ENCODE peak calls at places on chromosome 12, in nine cellular contexts. O is HepG2, E is A549, F is Panc1, B is SK-N-SH, S is HCT116, D is GM12878, N is GM23338, K is K562. G is an unnamed sample.

GRCh38 chr12:105835505-105835904 is 303.2 kb downstream of the NUAK1 start:
- DNase-seq in O (no peak), E (no peak), F (no peak), B (no peak), S (no peak), D (no peak), N (no peak), K (no peak), G (peak)

GRCh38 chr12:95763809-95764253 is 26.7 kb downstream of the NTN4 start:
- DNase-seq in O (peak), E (peak), F (peak), B (no peak), S (peak), D (no peak), N (no peak), K (no peak), G (no peak)

GRCh38 chr12:104632724-104633181 is 176.0 kb downstream of the CHST11 start:
- DNase-seq in O (no peak), E (no peak), F (no peak), B (no peak), S (no peak), D (no peak), N (no peak), K (no peak), G (no peak)

GRCh38 chr12:92055877-92056276 is 89.8 kb downstream of the BTG1 start:
- DNase-seq in O (no peak), E (no peak), F (no peak), B (no peak), S (no peak), D (no peak), N (no peak), K (peak), G (no peak)

GRCh38 chr12:129076466-129077325 is 223.4 kb downstream of the GLT1D1 start:
- DNase-seq in O (no peak), E (no peak), F (no peak), B (no peak), S (no peak), D (no peak), N (no peak), K (no peak), G (no peak)

GRCh38 chr12:58803893-58804292 is 116.4 kb downstream of the LRIG3 start:
- DNase-seq in O (no peak), E (no peak), F (no peak), B (no peak), S (no peak), D (no peak), N (no peak), K (no peak), G (no peak)

GRCh38 chr12:92133166-92133565 is 12.5 kb downstream of the BTG1 start:
- DNase-seq in O (no peak), E (no peak), F (no peak), B (no peak), S (no peak), D (no peak), N (no peak), K (no peak), G (no peak)

GRCh38 chr12:2783936-2784600 is 10.7 kb upstream of the FKBP4 start:
- DNase-seq in O (peak), E (peak), F (peak), B (peak), S (peak), D (no peak), N (peak), K (peak), G (no peak)

GRCh38 chr12:93829073-93829472 is 151.9 kb downstream of the CRADD start:
- DNase-seq in O (no peak), E (no peak), F (no peak), B (no peak), S (no peak), D (no peak), N (no peak), K (no peak), G (no peak)

GRCh38 chr12:6708968-6709394 is 8.4 kb upstream of the PIANP start:
- DNase-seq in O (no peak), E (no peak), F (no peak), B (no peak), S (no peak), D (no peak), N (no peak), K (no peak), G (no peak)

GRCh38 chr12:116293687-116294463 is 16.4 kb upstream of the MED13L start:
- DNase-seq in O (no peak), E (no peak), F (no peak), B (no peak), S (no peak), D (no peak), N (no peak), K (no peak), G (no peak)

GRCh38 chr12:48965447-48965846 is 6.1 kb downstream of the WNT10B start:
- DNase-seq in O (no peak), E (no peak), F (no peak), B (peak), S (no peak), D (no peak), N (peak), K (no peak), G (no peak)

GRCh38 chr12:67991158-67991557 is 1.9 kb downstream of the IFNG-AS1 start:
- DNase-seq in O (no peak), E (no peak), F (no peak), B (no peak), S (no peak), D (no peak), N (no peak), K (no peak), G (no peak)

GRCh38 chr12:94262228-94263010 is 114.0 kb downstream of the PLXNC1 start:
- DNase-seq in O (no peak), E (peak), F (no peak), B (peak), S (peak), D (no peak), N (no peak), K (peak), G (no peak)

GRCh38 chr12:112792743-112793142 is 1.2 kb downstream of the RPH3A start:
- DNase-seq in O (no peak), E (no peak), F (no peak), B (peak), S (no peak), D (no peak), N (no peak), K (no peak), G (no peak)

GRCh38 chr12:67355428-67356385 is 86.5 kb downstream of the CAND1 start:
- DNase-seq in O (peak), E (no peak), F (peak), B (peak), S (peak), D (peak), N (peak), K (peak), G (no peak)

GRCh38 chr12:57965766-57966165 is 24.4 kb downstream of the ATP23 start:
- DNase-seq in O (peak), E (no peak), F (no peak), B (no peak), S (no peak), D (no peak), N (no peak), K (no peak), G (no peak)

DNA sequence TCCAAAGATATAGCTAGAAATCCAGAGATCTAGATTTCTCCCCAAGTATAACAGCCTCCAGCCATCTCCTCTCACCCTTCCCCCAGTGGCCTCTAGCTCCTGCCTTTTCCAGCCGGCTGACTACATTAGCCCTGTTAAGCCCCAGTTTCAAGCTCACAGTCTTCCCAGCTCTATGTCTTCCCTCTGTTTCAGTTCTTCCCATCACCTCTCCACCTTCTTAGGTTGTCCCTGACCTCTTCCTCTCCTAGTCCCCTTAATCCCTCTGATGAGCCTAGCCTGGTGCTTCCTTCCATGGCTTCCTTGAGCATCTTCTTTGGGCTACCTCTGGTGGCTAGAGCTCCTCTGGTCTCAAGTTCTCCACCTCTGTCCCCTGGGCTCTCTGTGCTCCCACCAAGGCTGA is 944 bp upstream of the GDF11 start:
- DNase-seq in O (no peak), E (no peak), F (no peak), B (no peak), S (no peak), D (no peak), N (no peak), K (no peak), G (no peak)
- H3K27ac ChIP-seq in O (no peak), E (no peak), F (no peak), B (no peak), S (no peak), D (no peak), N (no peak), K (no peak), G (no peak)

DNA sequence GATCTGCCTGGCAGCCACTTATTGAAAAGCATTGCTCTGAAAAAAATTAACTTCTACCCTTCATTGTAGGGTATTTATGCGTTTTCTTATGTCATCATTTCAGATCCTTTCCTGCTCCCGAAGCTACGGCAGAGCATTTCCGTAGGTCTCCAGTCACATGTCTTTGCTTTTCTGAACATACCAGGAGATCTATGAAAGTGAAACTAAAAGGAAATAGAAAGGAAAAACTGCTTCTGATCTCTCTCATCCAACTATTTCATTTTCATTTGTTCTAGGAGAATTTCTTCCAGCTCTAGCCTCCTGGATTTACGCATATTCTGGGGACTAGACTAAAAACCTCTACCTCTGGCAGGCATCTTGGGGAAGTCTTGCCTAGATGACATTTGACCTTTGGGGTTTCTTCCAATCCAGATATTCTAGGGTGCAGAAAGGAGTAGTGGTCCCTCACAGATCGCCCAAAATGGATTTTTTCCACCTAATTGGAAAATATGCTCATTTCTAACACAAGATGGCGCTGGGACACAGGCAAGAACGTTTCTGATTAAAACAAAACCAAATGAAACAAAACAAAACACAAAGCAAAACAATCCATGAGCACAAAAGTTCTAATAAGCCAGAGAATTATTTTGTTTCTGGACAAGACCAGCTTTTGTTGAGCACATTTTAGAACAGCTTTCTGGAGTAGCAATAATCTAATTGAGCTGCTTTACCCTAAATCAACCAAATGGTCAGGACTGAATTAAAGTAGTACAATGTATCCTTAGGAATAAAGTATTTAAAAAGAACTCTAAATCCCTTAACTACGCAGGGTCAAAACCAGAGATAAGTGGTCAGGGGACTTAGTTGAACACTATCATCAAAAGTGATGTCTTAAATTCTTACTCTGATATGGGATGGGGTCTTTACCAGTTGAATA is 12.2 kb upstream of the PARP11 start:
- DNase-seq in O (peak), E (peak), F (peak), B (peak), S (peak), D (no peak), N (peak), K (peak), G (peak)
- TF ChIP-seq REST in O (no peak), E (no peak), F (no peak), B (no peak), S (no peak), D (no peak), N (no peak), K (no peak), G (no peak)

DNA sequence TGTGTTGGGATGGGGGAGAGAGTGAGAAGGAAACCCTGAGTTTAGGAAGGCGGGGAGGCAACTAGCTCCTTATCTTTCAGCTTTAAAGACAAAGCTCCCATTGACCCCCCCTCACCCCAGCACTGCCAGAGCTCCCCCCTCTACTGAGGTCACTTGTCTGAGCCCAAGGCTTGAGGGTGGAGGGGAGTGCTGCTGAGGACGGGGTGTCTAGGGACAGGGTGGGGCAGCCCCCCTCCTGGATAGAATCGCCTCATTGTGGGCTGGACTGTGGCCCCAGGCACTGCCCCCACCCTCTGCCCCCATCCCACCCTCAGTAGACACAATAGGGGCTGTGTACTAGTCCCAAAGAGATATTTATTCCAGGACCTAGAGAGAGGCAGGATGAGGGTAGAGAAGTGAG is 3.0 kb downstream of the ERBB3 start:
- DNase-seq in O (peak), E (no peak), F (no peak), B (no peak), S (no peak), D (no peak), N (no peak), K (no peak), G (no peak)
- H3K27ac ChIP-seq in O (peak), E (no peak), F (no peak), B (no peak), S (no peak), D (no peak), N (no peak), K (no peak), G (no peak)

GRCh38 chr12:50545783-50546182 is 41.0 kb downstream of the DIP2B start:
- DNase-seq in O (no peak), E (no peak), F (no peak), B (no peak), S (no peak), D (no peak), N (no peak), K (no peak), G (no peak)
- TF ChIP-seq REST in O (no peak), E (no peak), F (no peak), B (no peak), S (no peak), D (no peak), N (no peak), K (no peak), G (no peak)

DNA sequence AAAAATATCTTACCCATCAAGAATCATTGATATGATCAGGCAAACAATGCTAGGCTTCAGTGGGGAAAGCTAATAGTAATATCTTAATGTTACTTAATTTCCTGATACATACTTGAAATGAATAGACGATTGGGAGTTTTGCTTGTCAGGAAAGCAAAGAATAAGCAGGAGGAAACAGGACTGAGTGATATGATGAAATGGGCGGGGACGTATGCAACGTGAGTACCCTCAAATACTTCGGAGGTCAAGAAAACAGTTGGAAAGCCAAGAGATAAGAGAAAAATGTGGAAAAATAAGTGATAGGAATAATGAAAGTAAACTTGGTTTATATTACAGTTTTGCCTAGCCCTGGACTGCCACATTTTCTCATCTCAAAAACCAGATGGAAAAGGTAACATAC is 49.2 kb downstream of the METTL25 start:
- DNase-seq in O (no peak), E (no peak), F (no peak), B (no peak), S (no peak), D (no peak), N (no peak), K (no peak), G (no peak)
- H3K27ac ChIP-seq in O (no peak), E (no peak), F (no peak), B (no peak), S (no peak), D (no peak), N (no peak), K (no peak), G (no peak)

DNA sequence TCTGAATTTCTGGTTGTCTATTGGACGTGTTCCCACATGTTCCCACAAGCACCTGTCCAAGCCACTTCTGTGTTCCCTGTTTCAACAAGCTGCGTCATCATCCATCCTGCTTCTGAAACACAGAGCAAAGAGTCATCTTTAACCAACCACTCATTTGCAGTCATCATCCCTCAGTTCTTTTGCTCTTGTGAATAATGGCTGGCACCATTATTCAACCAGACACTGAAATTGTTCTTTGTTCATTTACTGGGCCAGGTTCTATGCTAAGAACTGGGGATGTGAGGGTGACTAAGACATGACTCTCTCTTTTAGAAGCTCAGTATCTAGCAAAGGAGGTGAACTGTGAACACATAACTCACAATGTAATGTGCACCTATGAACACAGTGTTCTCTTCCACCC is 40.7 kb upstream of the ANO4 start:
- DNase-seq in O (no peak), E (no peak), F (no peak), B (no peak), S (no peak), D (no peak), N (no peak), K (no peak), G (no peak)
- TF ChIP-seq REST in O (no peak), E (no peak), F (no peak), B (no peak), S (no peak), D (no peak), N (no peak), K (no peak), G (no peak)

DNA sequence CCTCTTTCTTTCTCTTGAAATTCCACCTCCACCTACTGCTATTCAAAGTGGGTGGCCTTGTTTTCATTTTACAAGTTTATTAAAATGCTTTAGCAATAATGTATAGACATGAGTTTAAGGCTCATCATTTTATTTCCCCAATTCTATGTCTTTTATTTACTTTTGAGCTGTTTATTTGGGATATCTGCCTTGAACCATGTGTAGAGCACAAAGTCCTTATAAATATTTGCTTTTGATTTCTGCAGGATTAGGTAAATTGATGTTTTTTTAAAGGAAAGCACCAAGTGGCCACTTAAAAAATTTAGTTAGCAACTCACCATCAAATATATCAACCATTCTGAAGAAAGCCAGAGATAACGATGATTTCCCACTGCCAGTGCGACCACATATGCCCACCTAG is 39.8 kb upstream of the KCNJ8 start:
- DNase-seq in O (no peak), E (no peak), F (no peak), B (no peak), S (no peak), D (no peak), N (no peak), K (no peak), G (no peak)
- H3K27ac ChIP-seq in O (no peak), E (no peak), F (no peak), B (no peak), S (no peak), D (no peak), N (no peak), K (no peak), G (no peak)

DNA sequence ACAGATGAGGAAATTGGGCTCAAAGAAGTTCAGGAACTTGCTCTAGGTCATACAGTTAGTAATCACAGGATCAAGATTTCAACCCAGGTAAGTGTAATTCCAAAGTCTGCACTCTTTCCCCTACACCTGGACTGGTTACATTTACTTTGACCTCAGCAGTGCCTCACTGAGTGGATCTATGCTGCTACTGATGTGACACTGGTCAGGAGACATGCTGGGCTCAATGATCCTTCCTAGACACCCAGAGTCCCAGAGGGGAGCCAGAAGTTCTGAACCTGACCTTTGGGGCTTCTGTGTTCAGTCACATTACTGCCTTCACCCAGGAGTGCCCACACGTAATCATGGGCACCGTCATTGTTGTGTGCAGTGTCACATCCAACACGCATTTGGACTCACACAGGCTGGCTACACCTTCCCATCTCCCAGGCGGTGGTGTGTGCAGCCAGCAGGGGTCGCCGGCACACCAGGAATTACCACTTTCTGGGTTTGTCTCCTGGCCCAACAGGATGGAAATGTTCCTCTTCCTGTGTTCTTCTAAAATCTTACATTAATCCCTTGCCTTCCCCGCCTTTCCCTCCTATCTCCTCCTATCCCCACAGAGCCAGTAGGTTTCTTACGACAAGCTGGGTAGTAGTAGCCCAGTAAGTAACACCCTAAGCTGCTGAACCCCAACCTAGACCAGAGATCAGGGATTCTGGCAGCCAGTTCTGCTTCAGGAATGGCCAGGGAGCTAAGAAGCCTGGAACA is 25.6 kb downstream of the CALCOCO1 start:
- DNase-seq in O (peak), E (peak), F (peak), B (peak), S (peak), D (peak), N (peak), K (peak), G (peak)
- TF ChIP-seq REST in O (no peak), E (no peak), F (no peak), B (no peak), S (no peak), D (no peak), N (no peak), K (no peak), G (no peak)